ENCODE peak calls at places on chromosomes 11 and 22, in six cellular contexts. B, K, D, Z, Q and A are unnamed samples.

GRCh38 chr11:114075891-114076441 is 16.5 kb downstream of the ZBTB16 start:
- DNase-seq in Q (no peak), B (peak), K (no peak), D (no peak), Z (peak), A (no peak)

GRCh38 chr11:68121067-68121899 is at the start of gene CHKA:
- DNase-seq in Q (peak), Z (peak), B (peak), D (peak), K (peak), A (peak)

GRCh38 chr22:38738475-38739070 is 17.2 kb downstream of the SUN2 start:
- DNase-seq in Q (no peak), Z (no peak), B (no peak), D (no peak), K (no peak), A (no peak)

GRCh38 chr22:19801340-19802000 is 40.9 kb downstream of the TBX1 start:
- DNase-seq in Z (no peak), Q (no peak), D (no peak), B (no peak), K (no peak), A (no peak)

GRCh38 chr11:44637477-44637876 is 72.0 kb downstream of the CD82 start:
- DNase-seq in B (no peak), D (no peak), Z (no peak), Q (no peak), K (no peak), A (no peak)

GRCh38 chr22:48441553-48441850 is 1386.2 kb downstream of the BRD1 start:
- DNase-seq in B (no peak), K (no peak), D (no peak), Q (no peak), Z (no peak), A (no peak)

GRCh38 chr11:10893713-10894112 is 35.9 kb upstream of the ZBED5 start:
- DNase-seq in D (no peak), K (no peak), B (no peak), Q (no peak), Z (no peak), A (no peak)

GRCh38 chr11:93570759-93571413 is 27.7 kb upstream of the SMCO4 start:
- DNase-seq in B (no peak), Z (no peak), D (no peak), K (no peak), Q (no peak), A (no peak)

GRCh38 chr11:12278766-12279671 is 98.4 kb upstream of the PARVA start:
- DNase-seq in K (no peak), Q (no peak), Z (no peak), B (no peak), D (no peak), A (no peak)

GRCh38 chr11:68845351-68846002 is 3.8 kb upstream of the CPT1A start:
- DNase-seq in K (no peak), Z (no peak), D (no peak), B (no peak), Q (no peak), A (no peak)

GRCh38 chr11:65498042-65498726 is 661 bp upstream of the MALAT1 start:
- DNase-seq in Z (peak), K (no peak), B (peak), D (peak), Q (peak), A (peak)

GRCh38 chr11:31557991-31558390 is 48.4 kb downstream of the ELP4 start:
- DNase-seq in D (no peak), Z (no peak), Q (no peak), K (no peak), B (peak), A (no peak)

GRCh38 chr11:46680164-46680760 is 20.2 kb downstream of the ARHGAP1 start:
- DNase-seq in Z (no peak), K (no peak), D (no peak), B (no peak), Q (no peak), A (peak)

GRCh38 chr11:34052608-34053160 is 1.2 kb downstream of the CAPRIN1 start:
- DNase-seq in Z (peak), B (peak), Q (no peak), K (no peak), D (no peak), A (peak)